ENCODE peak calls at places on chromosomes 11 and 22, in four cellular contexts. E, C, Z and O are unnamed samples. For H3K4me1 and H3K9me3, the result is how much of the 10 kb centered on the place peaks cover.

GRCh38 chr11:64018310-64018709 is 17.4 kb upstream of the FLRT1 start:
- DNase-seq in E (no peak), C (no peak), Z (no peak), O (no peak)

GRCh38 chr11:127199306-127199801 is 198.8 kb upstream of the KIRREL3 start:
- DNase-seq in E (no peak), C (peak), Z (no peak), O (no peak)

GRCh38 chr11:123303924-123304323 is 108.9 kb upstream of the CLMP start:
- DNase-seq in E (no peak), C (no peak), Z (no peak), O (no peak)

GRCh38 chr11:68946416-68947090 is 34.2 kb downstream of the MRGPRD start:
- DNase-seq in E (no peak), C (peak), Z (no peak), O (no peak)

GRCh38 chr11:64606796-64607380 is 15.9 kb downstream of the SLC22A12 start:
- DNase-seq in E (no peak), C (no peak), Z (no peak), O (no peak)

GRCh38 chr11:83120328-83120727 is 36.6 kb upstream of the PCF11 start:
- DNase-seq in E (no peak), C (peak), Z (no peak), O (no peak)

GRCh38 chr11:67563354-67564114 is 20.1 kb upstream of the GSTP1 start:
- DNase-seq in E (no peak), C (peak), Z (no peak), O (peak)

GRCh38 chr22:37230673-37231405 is 13.2 kb downstream of the RAC2 start:
- DNase-seq in E (no peak), C (no peak), Z (peak), O (peak)

GRCh38 chr11:92505689-92506088 is 281.1 kb downstream of the FAT3 start:
- DNase-seq in E (no peak), C (no peak), Z (no peak), O (no peak)

GRCh38 chr11:60942970-60943565 is 8.9 kb downstream of the SLC15A3 start:
- DNase-seq in E (no peak), C (no peak), Z (no peak), O (no peak)

GRCh38 chr11:1659478-1659877 is 29.9 kb downstream of the KRTAP5-5 start:
- DNase-seq in E (no peak), C (no peak), Z (no peak), O (no peak)

GRCh38 chr22:19394274-19395050 is 37.1 kb downstream of the HIRA start:
- DNase-seq in E (no peak), C (no peak), Z (no peak), O (no peak)

GRCh38 chr22:19393704-19394103 is 37.8 kb downstream of the HIRA start:
- DNase-seq in E (no peak), C (no peak), Z (no peak), O (no peak)

GRCh38 chr22:19396934-19397728 is 34.4 kb downstream of the HIRA start:
- DNase-seq in E (peak), C (no peak), Z (no peak), O (no peak)

GRCh38 chr22:19396561-19396933 is 35.0 kb downstream of the HIRA start:
- DNase-seq in E (no peak), C (no peak), Z (no peak), O (no peak)

GRCh38 chr22:19395276-19395675 is 36.3 kb downstream of the HIRA start:
- DNase-seq in E (no peak), C (no peak), Z (no peak), O (no peak)
- H3K4me1 ChIP-seq in E (under half), C (under half), Z (under half), O (under half)

GRCh38 chr11:46387456-46387855 is 4.1 kb downstream of the CHRM4 start:
- DNase-seq in E (no peak), C (no peak), Z (no peak), O (no peak)
- TF ChIP-seq CTCF in E (no peak), C (no peak), Z (no peak), O (no peak)

DNA sequence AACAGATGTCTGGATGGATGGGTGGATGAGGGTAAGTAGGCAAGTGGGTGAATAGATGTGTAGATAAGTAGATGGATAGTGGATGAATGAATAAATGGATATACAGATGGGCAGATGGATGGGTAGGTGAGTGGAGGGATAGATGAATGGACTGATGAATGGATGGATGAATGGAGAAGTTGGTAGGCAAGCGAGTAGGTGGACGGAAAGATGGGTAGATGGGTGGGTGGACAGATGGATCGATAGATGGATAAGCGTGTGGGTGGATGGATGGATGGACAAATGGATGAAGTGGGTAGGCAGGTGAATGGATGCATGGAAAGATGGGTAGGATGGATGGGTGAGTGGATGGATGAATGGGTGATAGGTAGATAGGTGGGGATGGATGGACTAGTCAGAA is 393.2 kb downstream of the SHANK2 start:
- DNase-seq in E (no peak), C (no peak), Z (no peak), O (no peak)
- H3K9me3 ChIP-seq in E (under half), C (under half), Z (under half), O (under half)

GRCh38 chr11:117226388-117227385 is 5.2 kb downstream of the PCSK7 start:
- DNase-seq in E (peak), C (no peak), Z (peak), O (peak)
- H3K4me1 ChIP-seq in E (under half), C (under half), Z (under half), O (under half)

GRCh38 chr11:78620159-78620558 is 45.5 kb upstream of the NARS2 start:
- DNase-seq in E (no peak), C (no peak), Z (no peak), O (no peak)

GRCh38 chr11:78613053-78613813 is 38.6 kb upstream of the NARS2 start:
- DNase-seq in E (no peak), C (no peak), Z (no peak), O (no peak)

DNA sequence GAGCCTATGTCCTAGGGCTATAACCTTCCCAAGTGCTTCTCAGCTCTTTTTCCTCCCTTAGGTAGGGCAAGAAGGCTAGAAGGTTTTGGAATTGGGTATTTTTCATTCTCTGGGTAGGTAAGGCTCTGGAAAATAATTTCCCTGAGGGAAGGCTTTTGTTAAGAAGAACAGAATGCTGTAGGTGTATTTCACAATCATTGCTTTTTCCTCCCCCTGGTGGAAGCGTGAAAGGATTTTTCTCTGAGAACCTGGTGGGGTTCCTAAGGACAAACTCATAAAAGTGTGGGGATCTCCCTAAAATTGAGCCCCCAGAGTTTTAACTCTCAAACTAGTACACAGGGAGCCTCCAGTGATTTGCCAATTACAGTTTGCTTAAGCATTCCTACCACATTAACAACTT is 41.1 kb upstream of the NARS2 start:
- DNase-seq in E (no peak), C (no peak), Z (no peak), O (no peak)
- TF ChIP-seq CTCF in E (no peak), C (no peak), Z (no peak), O (peak)

DNA sequence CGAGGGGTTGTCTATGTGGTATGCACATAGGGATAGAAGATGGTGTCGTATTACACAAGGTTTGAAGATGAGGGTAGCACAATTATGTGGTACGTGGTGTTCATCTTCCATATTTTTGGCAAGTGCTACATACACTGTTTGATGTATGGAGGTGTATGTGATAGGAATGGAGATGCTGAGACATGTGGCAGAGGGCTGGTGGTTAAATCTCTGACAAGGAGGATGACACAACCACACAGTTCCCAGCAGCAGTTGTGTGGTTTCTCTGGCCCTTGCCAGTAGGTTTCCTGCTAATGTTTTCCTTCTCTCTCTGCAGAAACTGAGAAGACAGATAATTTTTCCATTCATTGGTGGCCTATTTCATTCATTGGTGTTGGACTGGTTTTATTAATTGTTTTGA is 17.0 kb downstream of the NCR3LG1 start:
- DNase-seq in E (no peak), C (no peak), Z (no peak), O (no peak)
- H3K9me3 ChIP-seq in E (under half), C (under half), Z (under half), O (under half)

GRCh38 chr11:3049430-3050243 is 7.6 kb downstream of the CARS1 start:
- DNase-seq in E (no peak), C (peak), Z (peak), O (no peak)

GRCh38 chr11:3052109-3052479 is 5.1 kb downstream of the CARS1 start:
- DNase-seq in E (no peak), C (no peak), Z (no peak), O (no peak)

GRCh38 chr11:3052567-3052966 is 4.7 kb downstream of the CARS1 start:
- DNase-seq in E (no peak), C (no peak), Z (no peak), O (no peak)

GRCh38 chr11:3050386-3051325 is 6.6 kb downstream of the CARS1 start:
- DNase-seq in E (no peak), C (no peak), Z (no peak), O (no peak)

GRCh38 chr11:3051435-3052108 is 5.7 kb downstream of the CARS1 start:
- DNase-seq in E (no peak), C (no peak), Z (no peak), O (no peak)
- H3K4me1 ChIP-seq in E (under half), C (under half), Z (under half), O (under half)

GRCh38 chr22:33756508-33756949 is 163.7 kb downstream of the LARGE1 start:
- DNase-seq in E (no peak), C (no peak), Z (no peak), O (no peak)
- TF ChIP-seq CTCF in E (no peak), C (no peak), Z (no peak), O (no peak)

DNA sequence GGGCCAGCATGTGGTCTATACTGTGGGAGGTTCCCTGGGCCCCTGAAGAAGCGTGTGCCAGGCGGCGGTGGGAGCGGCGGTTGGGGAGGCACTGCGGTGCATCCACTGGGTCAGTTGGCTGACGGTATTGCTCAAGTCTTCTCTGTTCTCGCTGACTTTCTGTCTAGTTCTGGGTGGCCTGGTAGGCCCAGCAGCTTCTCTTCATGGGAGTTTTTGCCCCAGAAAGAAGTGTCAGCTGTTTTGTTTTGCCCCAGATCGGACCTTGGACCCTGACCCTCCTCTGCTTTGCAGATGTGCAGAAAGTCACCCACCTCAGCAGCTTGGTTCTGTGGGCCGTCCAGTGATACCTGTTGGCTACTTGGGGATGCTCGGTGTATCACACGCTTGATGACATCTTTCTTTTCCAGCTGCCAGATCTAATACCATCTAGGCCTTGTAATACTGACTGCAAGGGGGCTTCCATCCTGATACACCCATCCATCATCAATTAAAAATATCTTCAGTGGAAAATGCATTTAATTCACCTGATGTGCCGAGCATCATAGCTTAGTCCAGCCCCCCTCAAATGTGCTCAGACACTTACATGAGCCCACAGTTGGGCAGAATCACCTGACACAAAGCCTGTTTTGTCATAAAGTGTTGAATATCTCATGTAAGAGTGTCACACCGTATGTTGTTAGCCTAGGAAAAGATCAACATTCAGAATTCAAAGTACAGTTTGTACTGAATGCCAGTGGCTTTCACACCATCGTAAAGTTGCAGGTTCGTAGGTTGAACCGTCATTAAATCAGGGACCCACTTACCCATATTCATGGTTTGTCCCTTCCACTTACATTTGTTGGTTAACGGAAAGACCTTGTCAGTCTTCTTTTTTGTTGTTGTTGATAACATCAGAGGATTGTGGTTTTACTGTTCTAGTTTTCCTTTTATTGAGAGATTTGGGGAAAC is 13.9 kb downstream of the ZBED4 start:
- DNase-seq in E (no peak), C (no peak), Z (no peak), O (no peak)
- H3K9me3 ChIP-seq in E (under half), C (under half), Z (under half), O (under half)